ENCODE peak calls at places on chromosomes 5 and 9, in six cellular contexts. A, U, O, L, E and R are unnamed samples.

GRCh38 chr5:68285857-68286611 is 70.5 kb downstream of the PIK3R1 start:
- DNase-seq in U (peak), A (no peak), E (no peak), O (no peak), L (peak), R (no peak)

GRCh38 chr5:127758884-127759283 is 55.7 kb downstream of the CCDC192 start:
- DNase-seq in O (no peak), A (no peak), L (peak), U (peak), E (no peak), R (no peak)

GRCh38 chr5:148949871-148950863 is 112.7 kb downstream of the SH3TC2 start:
- DNase-seq in A (no peak), O (no peak), U (peak), E (no peak), L (no peak), R (no peak)

GRCh38 chr5:98774192-98775046 is 956 bp downstream of the RGMB start:
- DNase-seq in U (peak), L (no peak), O (peak), A (peak), E (peak), R (no peak)

GRCh38 chr5:95390812-95391492 is at the start of gene FAM81B:
- DNase-seq in O (no peak), A (no peak), E (no peak), U (peak), L (no peak), R (no peak)

GRCh38 chr9:72856985-72857631 is 95.7 kb downstream of the ALDH1A1 start:
- DNase-seq in A (no peak), E (no peak), U (peak), L (peak), O (no peak), R (no peak)

GRCh38 chr5:53397845-53398244 is 82.6 kb upstream of the FST start:
- DNase-seq in E (no peak), L (peak), O (no peak), A (peak), U (peak), R (no peak)

GRCh38 chr5:143108498-143109128 is 294.9 kb downstream of the NR3C1 start:
- DNase-seq in U (no peak), A (no peak), E (no peak), L (no peak), O (no peak), R (no peak)

GRCh38 chr5:103271570-103272289 is 13.2 kb downstream of the MACIR start:
- DNase-seq in O (no peak), E (no peak), A (no peak), U (peak), L (no peak), R (no peak)

GRCh38 chr5:180785151-180785781 is 17.3 kb downstream of the MGAT1 start:
- DNase-seq in A (peak), O (peak), E (no peak), U (peak), L (peak), R (no peak)

GRCh38 chr5:64767959-64768357 is 533 bp downstream of the SREK1IP1 start:
- DNase-seq in L (peak), U (peak), E (no peak), A (no peak), O (peak), R (peak)

GRCh38 chr9:95447660-95448420 is 68.9 kb downstream of the PTCH1 start:
- DNase-seq in U (no peak), E (no peak), L (no peak), O (no peak), A (no peak), R (no peak)